ENCODE peak calls at places on chromosomes 4 and X, in nine cellular contexts. V, A, E, G, T, J, Z, I and S are unnamed samples.

GRCh38 chr4:26062221-26062620 is 148.2 kb downstream of the SMIM20 start:
- DNase-seq in V (no peak), A (no peak), E (no peak), G (peak; percentile 55), T (no peak), J (peak; percentile 74), Z (no peak), I (no peak), S (no peak)

GRCh38 chrX:34866636-34867035 is 76.0 kb upstream of the FAM47B start:
- DNase-seq in V (no peak), A (peak; percentile 41), E (no peak), G (no peak), T (no peak), J (peak; percentile 41), Z (no peak), I (no peak), S (no peak)

GRCh38 chr4:143185253-143186107 is 763 bp downstream of the USP38 start:
- DNase-seq in V (peak; percentile 64), A (peak; percentile 38), E (peak; percentile 24), G (no peak), T (peak; percentile 55), J (peak; percentile 8), Z (peak; percentile 23), I (peak; percentile 27), S (peak; percentile 5)

GRCh38 chrX:78024349-78025108 is 55.1 kb upstream of the PGAM4 start:
- DNase-seq in V (no peak), A (peak; percentile 15), E (peak; percentile 20), G (peak; percentile 59), T (peak; percentile 33), J (peak; percentile 2), Z (no peak), I (peak; percentile 56), S (peak; percentile 3)

GRCh38 chrX:1681439-1681838 is 66.6 kb downstream of the ASMT start:
- DNase-seq in V (no peak), A (no peak), E (no peak), G (no peak), T (no peak), J (no peak), Z (no peak), I (no peak), S (no peak)

GRCh38 chr4:40283968-40284367 is 51.2 kb upstream of the CHRNA9 start:
- DNase-seq in V (no peak), A (no peak), E (no peak), G (no peak), T (peak; percentile 12), J (no peak), Z (no peak), I (peak; percentile 71), S (peak; percentile 64)

GRCh38 chr4:93002240-93002639 is 698.5 kb downstream of the GRID2 start:
- DNase-seq in V (no peak), A (no peak), E (no peak), G (no peak), T (no peak), J (no peak), Z (no peak), I (no peak), S (no peak)

GRCh38 chr4:163701915-163702314 is 207.4 kb downstream of the TMA16 start:
- DNase-seq in V (no peak), A (no peak), E (no peak), G (no peak), T (no peak), J (peak; percentile 98), Z (no peak), I (no peak), S (no peak)

GRCh38 chr4:158130204-158130603 is 42.6 kb downstream of the GASK1B start:
- DNase-seq in V (no peak), A (no peak), E (no peak), G (no peak), T (no peak), J (no peak), Z (no peak), I (no peak), S (no peak)
- H3K4me1 ChIP-seq in V (no peaks in the 10 kb centered on the region), A (peaks cover 29% of the 10 kb centered on the region), E (peaks cover 4% of the 10 kb centered on the region), G (no peaks in the 10 kb centered on the region), T (no peaks in the 10 kb centered on the region), J (no peaks in the 10 kb centered on the region), Z (peaks cover 2% of the 10 kb centered on the region), I (no peaks in the 10 kb centered on the region), S (no peaks in the 10 kb centered on the region)

DNA sequence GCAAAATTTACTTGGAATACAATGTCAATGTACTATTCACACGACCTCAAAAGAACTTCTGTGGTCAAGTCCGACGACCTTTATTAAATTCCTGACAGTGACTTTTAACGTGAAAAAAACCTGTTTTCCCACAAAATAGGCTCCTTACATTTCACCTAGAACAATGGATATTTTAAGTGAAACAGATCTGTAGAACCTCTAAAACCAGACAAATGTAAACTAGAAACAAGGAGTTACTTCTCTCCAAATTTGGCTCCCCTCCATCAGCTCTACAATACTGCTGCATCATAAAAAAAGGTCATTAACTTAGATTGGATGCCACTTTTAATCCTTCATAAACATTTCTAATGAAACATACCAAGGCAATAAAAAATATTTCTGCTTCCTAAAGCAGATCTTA is 1.2 kb downstream of the NEK1 start:
- DNase-seq in V (no peak), A (peak; percentile 32), E (no peak), G (no peak), T (no peak), J (no peak), Z (no peak), I (no peak), S (no peak)
- H3K4me3 ChIP-seq in V (peak overlapping the region; percentile 90), A (peak overlapping the region; percentile 88), E (peak overlapping the region; percentile 79), G (peak overlapping the region; percentile 79), T (no peak overlapping the region), J (peak overlapping the region; percentile 6), Z (no peak overlapping the region), I (no peak overlapping the region), S (peak overlapping the region; percentile 67)

GRCh38 chrX:48940404-48940955 is 16.9 kb downstream of the OTUD5 start:
- DNase-seq in V (no peak), A (no peak), E (no peak), G (no peak), T (no peak), J (no peak), Z (no peak), I (no peak), S (no peak)
- H3K4me1 ChIP-seq in V (no peaks in the 10 kb centered on the region), A (no peaks in the 10 kb centered on the region), E (no peaks in the 10 kb centered on the region), G (no peaks in the 10 kb centered on the region), T (no peaks in the 10 kb centered on the region), J (no peaks in the 10 kb centered on the region), Z (no peaks in the 10 kb centered on the region), I (peaks cover 97% of the 10 kb centered on the region), S (peaks cover 72% of the 10 kb centered on the region)

GRCh38 chr4:30718021-30718888 is 1.9 kb upstream of the PCDH7 start:
- DNase-seq in V (peak; percentile 66), A (peak; percentile 82), E (peak; percentile 38), G (no peak), T (peak; percentile 60), J (peak; percentile 36), Z (peak; percentile 67), I (no peak), S (no peak)

GRCh38 chr4:30716158-30716557 is 4.0 kb upstream of the PCDH7 start:
- DNase-seq in V (no peak), A (peak; percentile 80), E (no peak), G (no peak), T (no peak), J (peak; percentile 53), Z (peak; percentile 21), I (no peak), S (no peak)

GRCh38 chr4:30718889-30719252 is 1.3 kb upstream of the PCDH7 start:
- DNase-seq in V (no peak), A (peak; percentile 64), E (no peak), G (no peak), T (peak; percentile 17), J (peak; percentile 48), Z (peak; percentile 43), I (no peak), S (no peak)

GRCh38 chr4:30716671-30717207 is 3.4 kb upstream of the PCDH7 start:
- DNase-seq in V (no peak), A (peak; percentile 74), E (no peak), G (no peak), T (no peak), J (no peak), Z (peak; percentile 33), I (no peak), S (no peak)

GRCh38 chr4:30717208-30718020 is 2.8 kb upstream of the PCDH7 start:
- DNase-seq in V (peak; percentile 72), A (peak; percentile 84), E (peak; percentile 27), G (no peak), T (peak; percentile 65), J (peak; percentile 70), Z (peak; percentile 74), I (no peak), S (no peak)
- H3K4me3 ChIP-seq in V (peak overlapping the region; percentile 39), A (peak overlapping the region; percentile 85), E (peak overlapping the region; percentile 76), G (peak overlapping the region; percentile 29), T (peak overlapping the region; percentile 58), J (peak overlapping the region; percentile 78), Z (peak overlapping the region; percentile 82), I (no peak overlapping the region), S (peak overlapping the region; percentile 10)

GRCh38 chr4:793109-793861 is 32.6 kb downstream of the CPLX1 start:
- DNase-seq in V (no peak), A (no peak), E (no peak), G (no peak), T (no peak), J (no peak), Z (no peak), I (no peak), S (no peak)

GRCh38 chr4:796206-796605 is 29.7 kb downstream of the CPLX1 start:
- DNase-seq in V (no peak), A (no peak), E (no peak), G (no peak), T (no peak), J (no peak), Z (no peak), I (no peak), S (no peak)

GRCh38 chr4:795726-796119 is 30.2 kb downstream of the CPLX1 start:
- DNase-seq in V (no peak), A (no peak), E (no peak), G (no peak), T (no peak), J (no peak), Z (no peak), I (no peak), S (no peak)

GRCh38 chr4:793941-794621 is 31.8 kb downstream of the CPLX1 start:
- DNase-seq in V (no peak), A (no peak), E (no peak), G (no peak), T (no peak), J (peak; percentile 22), Z (no peak), I (no peak), S (no peak)

DNA sequence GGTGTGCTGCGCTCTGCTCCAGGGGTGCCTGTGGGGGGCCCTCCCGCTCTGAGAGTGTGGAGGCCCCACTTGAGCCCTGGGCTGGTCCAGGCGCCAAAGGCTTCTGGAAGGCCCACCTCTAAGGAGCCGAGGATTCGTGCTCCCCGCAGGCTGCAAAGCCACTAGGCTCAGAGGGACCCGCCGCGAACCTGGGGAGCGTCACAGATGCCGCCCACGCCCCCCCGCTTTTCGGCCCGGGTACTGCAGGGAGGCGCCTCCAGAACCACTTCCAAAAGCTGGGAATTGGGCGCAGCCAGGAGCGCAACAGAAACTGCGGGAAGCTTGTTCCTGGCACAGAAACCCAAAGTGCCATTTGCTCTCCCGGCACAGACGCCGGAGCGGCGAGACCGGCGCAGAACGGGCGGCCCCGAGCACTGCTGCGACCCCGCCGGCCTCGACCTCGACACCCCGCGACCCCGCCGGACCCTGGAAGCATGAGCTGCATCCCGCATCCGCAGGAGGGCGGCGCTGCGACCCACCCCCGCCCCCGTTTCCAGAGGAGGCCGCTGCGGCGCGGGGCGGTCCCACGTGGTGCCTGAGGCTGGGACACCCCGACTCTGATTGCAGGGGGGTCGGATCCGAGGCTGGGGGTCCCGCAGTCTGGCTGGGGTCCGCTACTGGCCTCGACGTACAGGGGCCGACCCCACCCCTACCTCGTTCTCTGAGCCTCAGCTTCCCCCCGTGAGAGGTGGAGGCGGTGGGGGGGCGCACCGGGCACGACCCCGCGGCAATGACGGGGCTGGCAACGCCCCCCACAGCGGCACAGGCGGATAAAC is 30.8 kb downstream of the CPLX1 start:
- DNase-seq in V (no peak), A (peak; percentile 27), E (no peak), G (no peak), T (no peak), J (no peak), Z (no peak), I (no peak), S (no peak)
- H3K4me1 ChIP-seq in V (peaks cover 7% of the 10 kb centered on the region), A (no peaks in the 10 kb centered on the region), E (peaks cover 20% of the 10 kb centered on the region), G (no peaks in the 10 kb centered on the region), T (peaks cover 7% of the 10 kb centered on the region), J (no peaks in the 10 kb centered on the region), Z (peaks cover 24% of the 10 kb centered on the region), I (peaks cover 63% of the 10 kb centered on the region), S (peaks cover 33% of the 10 kb centered on the region)